ENCODE peak calls at places on chromosomes 6 and 20, in five cellular contexts. One of them, this sample, is unnamed.

GRCh38 chr6:27863962-27864905 is 48.0 kb downstream of the OR2B2 start:
- DNase-seq in activated CD8-positive, alpha-beta memory T cell treated with anti-CD3 and anti-CD28 coated beads, Interleukin-2, amount 10 ng/mL, durations not matched to agents 7 days and 5 days: peak; percentile 75
- DNase-seq in stimulated activated CD4-positive, alpha-beta T cell treated with anti-CD3 and anti-CD28 coated beads, Interleukin-4, amount 100 ng/mL, for 24 hours: peak; percentile 19
- DNase-seq in progenitor cell of endocrine pancreas: no peak
- DNase-seq in NCI-H1694: no peak
- DNase-seq in this sample: no peak

GRCh38 chr6:63783096-63783495 is 147.5 kb downstream of the PHF3 start:
- DNase-seq in activated CD8-positive, alpha-beta memory T cell treated with anti-CD3 and anti-CD28 coated beads, Interleukin-2, amount 10 ng/mL, durations not matched to agents 7 days and 5 days: no peak
- DNase-seq in stimulated activated CD4-positive, alpha-beta T cell treated with anti-CD3 and anti-CD28 coated beads, Interleukin-4, amount 100 ng/mL, for 24 hours: no peak
- DNase-seq in progenitor cell of endocrine pancreas: no peak
- DNase-seq in NCI-H1694: no peak
- DNase-seq in this sample: no peak

GRCh38 chr20:48159156-48159971 is 374.1 kb upstream of the SULF2 start:
- DNase-seq in activated CD8-positive, alpha-beta memory T cell treated with anti-CD3 and anti-CD28 coated beads, Interleukin-2, amount 10 ng/mL, durations not matched to agents 7 days and 5 days: no peak
- DNase-seq in stimulated activated CD4-positive, alpha-beta T cell treated with anti-CD3 and anti-CD28 coated beads, Interleukin-4, amount 100 ng/mL, for 24 hours: no peak
- DNase-seq in progenitor cell of endocrine pancreas: no peak
- DNase-seq in NCI-H1694: peak; percentile 60
- DNase-seq in this sample: no peak

GRCh38 chr6:111846511-111847409 is 26.5 kb downstream of the FYN start:
- DNase-seq in activated CD8-positive, alpha-beta memory T cell treated with anti-CD3 and anti-CD28 coated beads, Interleukin-2, amount 10 ng/mL, durations not matched to agents 7 days and 5 days: no peak
- DNase-seq in stimulated activated CD4-positive, alpha-beta T cell treated with anti-CD3 and anti-CD28 coated beads, Interleukin-4, amount 100 ng/mL, for 24 hours: peak; percentile 61
- DNase-seq in progenitor cell of endocrine pancreas: no peak
- DNase-seq in NCI-H1694: no peak
- DNase-seq in this sample: no peak

GRCh38 chr6:134880487-134881190 is 69.3 kb downstream of the ALDH8A1 start:
- DNase-seq in activated CD8-positive, alpha-beta memory T cell treated with anti-CD3 and anti-CD28 coated beads, Interleukin-2, amount 10 ng/mL, durations not matched to agents 7 days and 5 days: no peak
- DNase-seq in stimulated activated CD4-positive, alpha-beta T cell treated with anti-CD3 and anti-CD28 coated beads, Interleukin-4, amount 100 ng/mL, for 24 hours: no peak
- DNase-seq in progenitor cell of endocrine pancreas: no peak
- DNase-seq in NCI-H1694: no peak
- DNase-seq in this sample: no peak

GRCh38 chr20:41604002-41604401 is 14.2 kb downstream of the CHD6 start:
- DNase-seq in activated CD8-positive, alpha-beta memory T cell treated with anti-CD3 and anti-CD28 coated beads, Interleukin-2, amount 10 ng/mL, durations not matched to agents 7 days and 5 days: no peak
- DNase-seq in stimulated activated CD4-positive, alpha-beta T cell treated with anti-CD3 and anti-CD28 coated beads, Interleukin-4, amount 100 ng/mL, for 24 hours: no peak
- DNase-seq in progenitor cell of endocrine pancreas: no peak
- DNase-seq in NCI-H1694: no peak
- DNase-seq in this sample: no peak

GRCh38 chr6:170203212-170203611 is 87.7 kb downstream of the DLL1 start:
- DNase-seq in activated CD8-positive, alpha-beta memory T cell treated with anti-CD3 and anti-CD28 coated beads, Interleukin-2, amount 10 ng/mL, durations not matched to agents 7 days and 5 days: peak; percentile 3
- DNase-seq in stimulated activated CD4-positive, alpha-beta T cell treated with anti-CD3 and anti-CD28 coated beads, Interleukin-4, amount 100 ng/mL, for 24 hours: no peak
- DNase-seq in progenitor cell of endocrine pancreas: no peak
- DNase-seq in NCI-H1694: no peak
- DNase-seq in this sample: peak; percentile 66

GRCh38 chr6:74557236-74557635 is 648.6 kb downstream of the COL12A1 start:
- DNase-seq in activated CD8-positive, alpha-beta memory T cell treated with anti-CD3 and anti-CD28 coated beads, Interleukin-2, amount 10 ng/mL, durations not matched to agents 7 days and 5 days: no peak
- DNase-seq in stimulated activated CD4-positive, alpha-beta T cell treated with anti-CD3 and anti-CD28 coated beads, Interleukin-4, amount 100 ng/mL, for 24 hours: no peak
- DNase-seq in progenitor cell of endocrine pancreas: no peak
- DNase-seq in NCI-H1694: no peak
- DNase-seq in this sample: no peak

GRCh38 chr6:44474643-44475042 is 87.1 kb downstream of the CDC5L start:
- DNase-seq in activated CD8-positive, alpha-beta memory T cell treated with anti-CD3 and anti-CD28 coated beads, Interleukin-2, amount 10 ng/mL, durations not matched to agents 7 days and 5 days: no peak
- DNase-seq in stimulated activated CD4-positive, alpha-beta T cell treated with anti-CD3 and anti-CD28 coated beads, Interleukin-4, amount 100 ng/mL, for 24 hours: no peak
- DNase-seq in progenitor cell of endocrine pancreas: no peak
- DNase-seq in NCI-H1694: no peak
- DNase-seq in this sample: no peak

GRCh38 chr6:72631480-72631879 is 9.6 kb downstream of the KCNQ5 start:
- DNase-seq in activated CD8-positive, alpha-beta memory T cell treated with anti-CD3 and anti-CD28 coated beads, Interleukin-2, amount 10 ng/mL, durations not matched to agents 7 days and 5 days: no peak
- DNase-seq in stimulated activated CD4-positive, alpha-beta T cell treated with anti-CD3 and anti-CD28 coated beads, Interleukin-4, amount 100 ng/mL, for 24 hours: no peak
- DNase-seq in progenitor cell of endocrine pancreas: no peak
- DNase-seq in NCI-H1694: no peak
- DNase-seq in this sample: no peak

GRCh38 chr6:67009818-67010217 is 1302.8 kb upstream of the EYS start:
- DNase-seq in activated CD8-positive, alpha-beta memory T cell treated with anti-CD3 and anti-CD28 coated beads, Interleukin-2, amount 10 ng/mL, durations not matched to agents 7 days and 5 days: no peak
- DNase-seq in stimulated activated CD4-positive, alpha-beta T cell treated with anti-CD3 and anti-CD28 coated beads, Interleukin-4, amount 100 ng/mL, for 24 hours: no peak
- DNase-seq in progenitor cell of endocrine pancreas: no peak
- DNase-seq in NCI-H1694: no peak
- DNase-seq in this sample: no peak

GRCh38 chr6:144718431-144718830 is 433.3 kb downstream of the UTRN start:
- DNase-seq in activated CD8-positive, alpha-beta memory T cell treated with anti-CD3 and anti-CD28 coated beads, Interleukin-2, amount 10 ng/mL, durations not matched to agents 7 days and 5 days: no peak
- DNase-seq in stimulated activated CD4-positive, alpha-beta T cell treated with anti-CD3 and anti-CD28 coated beads, Interleukin-4, amount 100 ng/mL, for 24 hours: no peak
- DNase-seq in progenitor cell of endocrine pancreas: no peak
- DNase-seq in NCI-H1694: no peak
- DNase-seq in this sample: no peak

GRCh38 chr20:10848810-10849370 is 175.1 kb upstream of the JAG1 start:
- DNase-seq in activated CD8-positive, alpha-beta memory T cell treated with anti-CD3 and anti-CD28 coated beads, Interleukin-2, amount 10 ng/mL, durations not matched to agents 7 days and 5 days: no peak
- DNase-seq in stimulated activated CD4-positive, alpha-beta T cell treated with anti-CD3 and anti-CD28 coated beads, Interleukin-4, amount 100 ng/mL, for 24 hours: no peak
- DNase-seq in progenitor cell of endocrine pancreas: no peak
- DNase-seq in NCI-H1694: no peak
- DNase-seq in this sample: no peak

GRCh38 chr6:157552171-157552747 is 171.3 kb downstream of the ZDHHC14 start:
- DNase-seq in activated CD8-positive, alpha-beta memory T cell treated with anti-CD3 and anti-CD28 coated beads, Interleukin-2, amount 10 ng/mL, durations not matched to agents 7 days and 5 days: peak; percentile 9
- DNase-seq in stimulated activated CD4-positive, alpha-beta T cell treated with anti-CD3 and anti-CD28 coated beads, Interleukin-4, amount 100 ng/mL, for 24 hours: no peak
- DNase-seq in progenitor cell of endocrine pancreas: no peak
- DNase-seq in NCI-H1694: no peak
- DNase-seq in this sample: no peak

GRCh38 chr6:144646066-144646800 is 361.1 kb downstream of the UTRN start:
- DNase-seq in activated CD8-positive, alpha-beta memory T cell treated with anti-CD3 and anti-CD28 coated beads, Interleukin-2, amount 10 ng/mL, durations not matched to agents 7 days and 5 days: no peak
- DNase-seq in stimulated activated CD4-positive, alpha-beta T cell treated with anti-CD3 and anti-CD28 coated beads, Interleukin-4, amount 100 ng/mL, for 24 hours: no peak
- DNase-seq in progenitor cell of endocrine pancreas: no peak
- DNase-seq in NCI-H1694: no peak
- DNase-seq in this sample: no peak

GRCh38 chr6:9484686-9485085 is 930.2 kb downstream of the TFAP2A start:
- DNase-seq in activated CD8-positive, alpha-beta memory T cell treated with anti-CD3 and anti-CD28 coated beads, Interleukin-2, amount 10 ng/mL, durations not matched to agents 7 days and 5 days: no peak
- DNase-seq in stimulated activated CD4-positive, alpha-beta T cell treated with anti-CD3 and anti-CD28 coated beads, Interleukin-4, amount 100 ng/mL, for 24 hours: no peak
- DNase-seq in progenitor cell of endocrine pancreas: no peak
- DNase-seq in NCI-H1694: no peak
- DNase-seq in this sample: no peak

GRCh38 chr6:36631326-36632046 is 37.3 kb downstream of the SRSF3 start:
- DNase-seq in activated CD8-positive, alpha-beta memory T cell treated with anti-CD3 and anti-CD28 coated beads, Interleukin-2, amount 10 ng/mL, durations not matched to agents 7 days and 5 days: no peak
- DNase-seq in stimulated activated CD4-positive, alpha-beta T cell treated with anti-CD3 and anti-CD28 coated beads, Interleukin-4, amount 100 ng/mL, for 24 hours: no peak
- DNase-seq in progenitor cell of endocrine pancreas: no peak
- DNase-seq in NCI-H1694: no peak
- DNase-seq in this sample: no peak

GRCh38 chr6:44064089-44064947 is 62.9 kb downstream of the MRPL14 start:
- DNase-seq in activated CD8-positive, alpha-beta memory T cell treated with anti-CD3 and anti-CD28 coated beads, Interleukin-2, amount 10 ng/mL, durations not matched to agents 7 days and 5 days: peak; percentile 56
- DNase-seq in stimulated activated CD4-positive, alpha-beta T cell treated with anti-CD3 and anti-CD28 coated beads, Interleukin-4, amount 100 ng/mL, for 24 hours: no peak
- DNase-seq in progenitor cell of endocrine pancreas: no peak
- DNase-seq in NCI-H1694: no peak
- DNase-seq in this sample: no peak

GRCh38 chr20:25066386-25066785 is 8.4 kb upstream of the ACSS1 start:
- DNase-seq in activated CD8-positive, alpha-beta memory T cell treated with anti-CD3 and anti-CD28 coated beads, Interleukin-2, amount 10 ng/mL, durations not matched to agents 7 days and 5 days: no peak
- DNase-seq in stimulated activated CD4-positive, alpha-beta T cell treated with anti-CD3 and anti-CD28 coated beads, Interleukin-4, amount 100 ng/mL, for 24 hours: no peak
- DNase-seq in progenitor cell of endocrine pancreas: no peak
- DNase-seq in NCI-H1694: no peak
- DNase-seq in this sample: no peak

GRCh38 chr20:25058797-25059486 is 1.0 kb upstream of the ACSS1 start:
- DNase-seq in activated CD8-positive, alpha-beta memory T cell treated with anti-CD3 and anti-CD28 coated beads, Interleukin-2, amount 10 ng/mL, durations not matched to agents 7 days and 5 days: no peak
- DNase-seq in stimulated activated CD4-positive, alpha-beta T cell treated with anti-CD3 and anti-CD28 coated beads, Interleukin-4, amount 100 ng/mL, for 24 hours: no peak
- DNase-seq in progenitor cell of endocrine pancreas: no peak
- DNase-seq in NCI-H1694: no peak
- DNase-seq in this sample: no peak

This sample was measured in esophagus muscularis mucosa.